ENCODE peak calls at places on chromosomes 7 and 10, in four cellular contexts. K, Z, I and D are unnamed samples.

GRCh38 chr7:20352573-20353304 is 22.0 kb downstream of the ITGB8 start:
- DNase-seq in K (peak), I (no peak), Z (no peak), D (peak)

GRCh38 chr7:24435002-24435401 is 138.2 kb upstream of the PALS2 start:
- DNase-seq in I (no peak), K (no peak), Z (no peak), D (no peak)

GRCh38 chr7:19215421-19215820 is 70.2 kb upstream of the FERD3L start:
- DNase-seq in I (peak), K (peak), Z (peak), D (no peak)

GRCh38 chr10:18618995-18619394 is 32.4 kb downstream of the NSUN6 start:
- DNase-seq in K (no peak), Z (no peak), I (no peak), D (no peak)

GRCh38 chr10:115432188-115432819 is 339.1 kb downstream of the ATRNL1 start:
- DNase-seq in Z (no peak), K (peak), I (peak), D (no peak)

GRCh38 chr10:126160971-126161630 is 227.2 kb downstream of the ADAM12 start:
- DNase-seq in Z (no peak), K (peak), I (no peak), D (no peak)

GRCh38 chr7:137953043-137953691 is 48.7 kb downstream of the CREB3L2 start:
- DNase-seq in I (peak), K (peak), Z (peak), D (peak)

GRCh38 chr10:123351715-123352114 is 197.5 kb downstream of the BUB3 start:
- DNase-seq in K (no peak), Z (no peak), I (no peak), D (no peak)

GRCh38 chr10:5812283-5813090 is 747 bp downstream of the GDI2 start:
- DNase-seq in Z (no peak), I (no peak), K (no peak), D (no peak)

GRCh38 chr7:30559566-30559965 is 35.1 kb upstream of the GARS1 start:
- DNase-seq in I (no peak), Z (no peak), K (no peak), D (no peak)

GRCh38 chr10:126569513-126570447 is 100.7 kb downstream of the C10orf90 start:
- DNase-seq in Z (peak), K (peak), I (peak), D (peak)

GRCh38 chr7:74615933-74616780 is 41.4 kb upstream of the GTF2I start:
- DNase-seq in Z (no peak), K (no peak), I (no peak), D (no peak)

GRCh38 chr7:54839538-54840213 is 80.7 kb upstream of the SEC61G start:
- DNase-seq in I (no peak), K (peak), Z (no peak), D (no peak)

GRCh38 chr7:97421307-97421905 is 303.9 kb downstream of the SDHAF3 start:
- DNase-seq in I (no peak), Z (no peak), K (no peak), D (peak)

GRCh38 chr10:84348860-84349259 is 20.5 kb downstream of the CCSER2 start:
- DNase-seq in I (no peak), K (peak), Z (no peak), D (no peak)

GRCh38 chr7:45065031-45065995 is 23.5 kb downstream of the NACAD start:
- DNase-seq in Z (no peak), I (no peak), K (no peak), D (no peak)

GRCh38 chr7:102125127-102125561 is 161.5 kb upstream of the SH2B2 start:
- DNase-seq in K (peak), I (peak), Z (peak), D (peak)

GRCh38 chr10:112092529-112092928 is 91.0 kb downstream of the GPAM start:
- DNase-seq in K (peak), I (peak), Z (no peak), D (no peak)

GRCh38 chr7:1899201-1899600 is 229.1 kb downstream of the ELFN1 start:
- DNase-seq in K (peak), Z (peak), I (peak), D (no peak)

GRCh38 chr7:1097120-1097504 is 9.2 kb downstream of the GPER1 start:
- DNase-seq in K (no peak), I (no peak), Z (no peak), D (no peak)

GRCh38 chr10:35218339-35218955 is 91.8 kb downstream of the CREM start:
- DNase-seq in Z (peak), K (peak), I (no peak), D (no peak)

GRCh38 chr7:78924581-78924980 is 528.9 kb downstream of the MAGI2 start:
- DNase-seq in Z (no peak), I (no peak), K (peak), D (no peak)

GRCh38 chr7:16493266-16493665 is 27.7 kb upstream of the SOSTDC1 start:
- DNase-seq in K (no peak), Z (no peak), I (no peak), D (no peak)

GRCh38 chr10:79939969-79940368 is 8.9 kb downstream of the SFTPD start:
- DNase-seq in I (no peak), K (no peak), Z (no peak), D (no peak)

GRCh38 chr7:77954773-77955562 is 156.4 kb downstream of the PHTF2 start:
- DNase-seq in Z (peak), I (no peak), K (peak), D (no peak)

GRCh38 chr7:12601302-12601869 is 30.9 kb downstream of the SCIN start:
- DNase-seq in I (no peak), Z (no peak), K (no peak), D (no peak)

GRCh38 chr7:22980422-22980821 is 33.5 kb downstream of the HYCC1 start:
- DNase-seq in I (peak), Z (peak), K (peak), D (peak)

GRCh38 chr7:127884066-127884559 is 147.1 kb downstream of the LRRC4 start:
- DNase-seq in K (no peak), I (no peak), Z (no peak), D (no peak)

GRCh38 chr10:124906551-124907001 is 35.3 kb upstream of the ZRANB1 start:
- DNase-seq in K (peak), I (peak), Z (peak), D (no peak)

GRCh38 chr7:71976670-71977069 is 435.5 kb downstream of the CALN1 start:
- DNase-seq in K (no peak), Z (no peak), I (no peak), D (no peak)

GRCh38 chr10:128417776-128418175 is 291.6 kb upstream of the MKI67 start:
- DNase-seq in I (no peak), Z (no peak), K (no peak), D (no peak)

GRCh38 chr10:102449321-102450123 is 1.8 kb downstream of the C10orf95 start:
- DNase-seq in Z (no peak), I (no peak), K (peak), D (no peak)

GRCh38 chr7:77368974-77369373 is 47.2 kb downstream of the GSAP start:
- DNase-seq in K (peak), I (no peak), Z (no peak), D (no peak)

GRCh38 chr10:112446855-112447691 is at the start of the genes VTI1A and ZDHHC6:
- DNase-seq in Z (peak), I (peak), K (peak), D (no peak)

GRCh38 chr10:13103554-13103953 is 3.6 kb downstream of the OPTN start:
- DNase-seq in Z (no peak), I (no peak), K (no peak), D (no peak)

GRCh38 chr7:124915242-124915641 is 14.4 kb downstream of the POT1 start:
- DNase-seq in K (no peak), Z (no peak), I (no peak), D (no peak)

GRCh38 chr10:120406380-120406779 is 50.6 kb upstream of the PLPP4 start:
- DNase-seq in K (no peak), Z (no peak), I (no peak), D (no peak)

GRCh38 chr10:29039659-29040309 is 249.1 kb upstream of the LYZL1 start:
- DNase-seq in K (peak), Z (peak), I (peak), D (no peak)

DNA sequence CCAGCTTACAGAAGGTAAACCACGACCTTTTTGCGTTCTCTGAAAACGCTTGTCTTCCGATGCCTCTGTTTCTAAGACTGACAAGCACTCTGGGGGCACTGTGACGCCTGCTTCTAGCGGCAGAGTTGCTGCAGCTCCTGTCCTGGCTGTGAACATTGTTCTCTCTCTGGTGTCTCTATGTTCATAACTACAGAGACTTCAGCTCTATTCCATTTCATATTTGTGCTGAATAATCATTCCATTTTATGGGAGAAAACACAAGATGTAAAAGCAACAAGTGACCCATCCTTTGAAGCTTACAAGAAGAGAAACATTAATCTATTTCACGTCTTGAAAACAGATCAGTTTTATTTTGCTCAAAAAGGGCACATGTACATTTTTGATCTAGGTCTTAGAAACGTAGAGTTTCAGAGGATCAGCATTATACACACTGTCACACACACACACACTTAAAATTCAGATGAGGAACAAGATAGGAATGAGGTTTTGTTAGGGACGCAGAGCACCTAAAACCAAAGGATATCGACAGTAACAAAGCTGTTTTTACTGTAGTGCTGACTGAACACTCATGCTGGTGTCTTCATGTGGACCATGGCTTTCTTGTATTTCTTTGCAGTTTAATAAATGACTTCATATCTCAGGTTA is 3.0 kb downstream of the IKZF1 start:
- DNase-seq in Z (no peak), I (no peak), K (no peak), D (no peak)
- H3K4me3 ChIP-seq in Z (no peak), I (no peak), K (no peak), D (no peak)

GRCh38 chr10:31490858-31491504 is 172.0 kb downstream of the ZEB1 start:
- DNase-seq in I (peak), Z (no peak), K (peak), D (peak)
- TF ChIP-seq CTCF in I (peak), Z (peak), K (peak), D (peak)

GRCh38 chr10:93280121-93280698 is 201.9 kb downstream of the MYOF start:
- DNase-seq in I (no peak), Z (no peak), K (no peak), D (no peak)
- H3K4me3 ChIP-seq in I (no peak), Z (no peak), K (no peak), D (no peak)

GRCh38 chr10:14396441-14397048 is 65.8 kb upstream of the FRMD4A start:
- DNase-seq in I (peak), K (peak), Z (peak), D (no peak)
- TF ChIP-seq CTCF in I (peak), K (peak), Z (peak), D (peak)

DNA sequence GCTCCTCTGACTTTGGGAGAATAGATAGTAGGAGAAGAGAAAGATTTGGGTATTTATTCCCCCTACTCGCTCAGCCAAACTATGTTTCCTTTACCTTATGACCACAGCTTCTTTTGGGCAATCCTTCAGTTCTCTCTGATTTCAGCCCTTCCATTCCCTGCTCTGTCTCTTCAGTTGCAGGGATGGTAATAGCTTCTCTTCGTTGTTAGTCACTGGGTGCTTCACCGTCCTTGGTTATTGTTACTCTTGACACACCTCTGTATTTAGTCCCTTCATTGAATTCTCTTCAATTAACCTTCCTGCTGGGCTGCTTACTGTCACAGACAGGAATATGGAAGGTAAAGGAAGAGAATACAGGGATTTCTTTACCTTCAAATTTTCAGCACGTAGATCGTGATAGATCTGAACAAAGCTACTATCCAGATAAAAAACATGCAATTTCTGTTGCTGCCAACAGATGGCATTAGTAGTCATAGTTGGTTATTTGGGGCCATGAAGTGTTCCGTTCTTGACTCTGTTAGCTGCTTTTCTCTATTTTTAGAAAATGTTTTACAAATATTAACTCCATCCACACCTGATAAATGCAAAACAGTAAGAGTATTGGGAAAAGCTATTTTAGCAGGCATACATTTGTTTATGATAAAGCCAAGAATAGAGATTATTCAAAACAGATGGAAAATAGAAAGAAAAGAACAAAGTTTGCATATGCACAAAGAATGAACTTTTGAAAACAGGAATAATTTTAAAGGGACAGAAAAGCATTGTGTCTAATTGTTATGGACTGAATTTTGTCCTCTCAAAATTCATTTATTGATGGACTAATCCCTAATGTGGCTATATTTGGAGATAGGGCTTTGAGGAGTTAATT is 14.0 kb upstream of the PTTG1IP2 start:
- DNase-seq in I (no peak), K (peak), Z (peak), D (no peak)
- H3K4me3 ChIP-seq in I (no peak), K (peak), Z (no peak), D (peak)

DNA sequence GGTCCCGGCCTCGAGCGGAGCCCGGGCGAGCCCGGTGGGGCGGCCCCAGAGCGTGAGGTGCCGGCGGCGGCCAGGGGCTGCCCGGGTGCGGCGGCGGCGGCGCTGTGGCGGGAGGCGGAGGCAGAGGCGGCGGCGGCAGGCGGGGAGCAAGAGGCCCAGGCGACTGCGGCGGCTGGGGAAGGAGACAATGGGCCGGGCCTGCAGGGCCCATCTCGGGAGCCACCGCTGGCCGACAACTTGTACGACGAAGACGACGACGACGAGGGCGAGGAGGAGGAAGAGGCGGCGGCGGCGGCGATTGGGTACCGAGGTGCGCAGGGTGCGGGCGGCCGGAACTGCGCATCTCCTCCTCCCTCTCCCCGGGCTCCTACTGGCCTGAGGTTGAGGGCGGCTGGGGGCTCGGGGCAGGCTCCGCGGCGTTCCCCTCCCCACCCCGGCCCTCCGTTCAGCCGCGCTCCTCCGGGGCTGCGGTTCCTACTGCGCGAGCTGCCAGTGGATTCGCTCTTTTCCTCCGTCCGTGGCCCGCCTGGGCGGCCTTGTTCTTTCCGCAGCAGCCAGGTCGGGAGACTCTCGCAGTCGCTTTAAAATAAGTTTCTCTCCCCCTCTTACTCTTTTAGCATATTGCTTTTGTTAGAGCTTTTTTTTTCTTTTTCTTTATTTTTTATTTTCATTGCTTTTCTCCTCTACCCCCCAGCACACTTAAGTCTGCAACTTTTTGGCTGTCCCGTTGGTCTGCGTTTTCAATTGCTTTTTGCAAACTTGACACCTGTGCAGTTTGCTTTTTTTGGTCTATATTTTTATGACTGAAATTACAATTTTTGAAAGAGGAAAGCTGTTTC is 605 bp downstream of the SIRT1 start:
- DNase-seq in I (peak), K (peak), Z (peak), D (no peak)
- TF ChIP-seq CTCF in I (no peak), K (no peak), Z (no peak), D (no peak)

GRCh38 chr7:140998715-140999114 is 16.0 kb downstream of the MRPS33 start:
- DNase-seq in Z (no peak), K (no peak), I (no peak), D (no peak)
- H3K4me3 ChIP-seq in Z (no peak), K (no peak), I (no peak), D (no peak)

DNA sequence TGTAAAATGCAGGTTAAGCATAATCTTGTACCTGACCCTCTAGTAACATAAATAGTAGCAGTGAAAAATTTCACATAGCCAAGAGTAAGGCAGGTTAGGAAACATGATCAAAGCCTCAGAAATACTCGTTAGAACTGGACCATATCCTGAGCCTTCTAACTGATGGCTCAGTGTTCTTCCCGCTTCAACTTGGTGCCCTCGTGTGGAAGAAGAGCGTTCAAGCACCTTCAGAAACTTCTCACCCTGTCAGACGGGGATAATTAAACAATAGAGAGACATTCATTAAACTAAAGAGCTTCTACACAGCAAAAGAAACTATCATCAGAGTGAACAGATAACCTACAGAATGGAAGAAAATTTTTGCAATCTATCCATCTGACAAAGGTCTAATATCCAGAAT is 124.5 kb downstream of the MYOF start:
- DNase-seq in I (no peak), K (peak), Z (no peak), D (no peak)
- TF ChIP-seq CTCF in I (peak), K (peak), Z (peak), D (peak)

GRCh38 chr10:105803206-105803605 is 1162.1 kb downstream of the SORCS3 start:
- DNase-seq in K (no peak), I (no peak), Z (no peak), D (no peak)

GRCh38 chr10:105800626-105801025 is 1159.5 kb downstream of the SORCS3 start:
- DNase-seq in I (peak), Z (no peak), K (no peak), D (no peak)

GRCh38 chr10:105793071-105793470 is 1152.0 kb downstream of the SORCS3 start:
- DNase-seq in I (peak), Z (no peak), K (no peak), D (peak)

DNA sequence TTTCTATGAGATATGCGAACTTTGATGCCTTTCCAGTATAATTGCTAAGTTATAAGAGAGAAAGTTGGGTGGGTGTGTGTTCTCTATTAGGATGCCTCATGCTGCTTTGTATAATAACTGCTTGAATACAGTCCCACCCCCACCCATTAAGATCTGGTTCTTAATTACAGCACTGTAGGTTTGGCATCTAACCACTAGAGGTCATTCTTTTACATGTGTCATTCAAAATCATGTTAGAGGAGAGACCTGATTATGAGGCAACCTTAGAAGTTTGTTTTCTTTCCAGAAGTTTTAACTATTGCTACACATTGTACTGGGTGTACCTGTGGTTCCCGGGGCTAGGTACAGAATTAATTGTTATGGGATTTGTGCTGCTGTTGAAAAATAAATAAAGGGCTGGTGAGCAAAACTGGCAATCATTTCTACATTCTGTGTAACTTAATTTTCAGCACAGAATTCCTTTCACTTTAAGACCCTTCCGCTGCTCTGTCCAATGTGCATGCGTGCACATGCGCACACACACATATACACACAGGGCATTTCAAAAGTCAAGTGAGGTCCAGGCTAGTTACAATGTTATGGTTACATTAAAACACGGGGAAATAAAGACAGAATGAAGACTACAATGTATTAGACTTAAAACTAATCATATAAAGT is 1156.3 kb downstream of the SORCS3 start:
- DNase-seq in K (peak), Z (no peak), I (peak), D (peak)
- H3K4me3 ChIP-seq in K (no peak), Z (no peak), I (no peak), D (no peak)

GRCh38 chr10:87817873-87818504 is at the start of gene ATAD1:
- DNase-seq in I (peak), Z (peak), K (peak), D (no peak)

GRCh38 chr10:87819274-87819585 is 1.2 kb upstream of the ATAD1 start:
- DNase-seq in K (no peak), I (no peak), Z (no peak), D (no peak)

GRCh38 chr10:87816842-87817178 is 1.2 kb downstream of the ATAD1 start:
- DNase-seq in K (peak), I (no peak), Z (no peak), D (no peak)

GRCh38 chr10:87817291-87817872 is 644 bp downstream of the ATAD1 start:
- DNase-seq in I (no peak), Z (no peak), K (no peak), D (no peak)

GRCh38 chr10:87818505-87819273 is 663 bp upstream of the ATAD1 start:
- DNase-seq in Z (no peak), K (peak), I (no peak), D (no peak)
- TF ChIP-seq CTCF in Z (peak), K (no peak), I (no peak), D (no peak)